ENCODE peak calls at places on chromosomes 11 and 22, in four cellular contexts. Q is thoracic aorta; U is CD8-positive, alpha-beta T cell; O is psoas muscle. W is an unnamed sample.
A peak's percentile ranks its signal among the peaks of the same experiment; 100 is the strongest.

GRCh38 chr11:110921742-110922200 is 209.5 kb upstream of the ARHGAP20 start:
- DNase-seq in O (no peak), U (no peak), Q (no peak), W (no peak)

GRCh38 chr11:110777765-110778164 is 65.5 kb upstream of the ARHGAP20 start:
- DNase-seq in O (no peak), Q (no peak), U (no peak), W (no peak)

GRCh38 chr11:102449651-102450570 is 2.7 kb downstream of the TMEM123 start:
- DNase-seq in O (no peak), U (no peak), Q (no peak), W (no peak)

GRCh38 chr22:21693333-21693998 is 27.7 kb downstream of the PPIL2 start:
- DNase-seq in O (no peak), U (no peak), Q (no peak), W (no peak)

GRCh38 chr22:17137226-17137625 is 16.1 kb upstream of the TMEM121B start:
- DNase-seq in Q (no peak), U (no peak), O (no peak), W (no peak)

GRCh38 chr11:16945671-16946469 is 68.3 kb downstream of the PLEKHA7 start:
- DNase-seq in Q (no peak), U (no peak), O (no peak), W (peak; percentile 26)

GRCh38 chr11:87180743-87181142 is 143.0 kb downstream of the TMEM135 start:
- DNase-seq in O (no peak), U (no peak), Q (no peak), W (no peak)

GRCh38 chr11:126163779-126164178 is 47.7 kb downstream of the RPUSD4 start:
- DNase-seq in Q (no peak), U (no peak), O (no peak), W (no peak)

GRCh38 chr11:116990061-116990473 is 108.2 kb downstream of the SIK3 start:
- DNase-seq in U (no peak), Q (no peak), O (no peak), W (no peak)

GRCh38 chr22:46355996-46356471 is 20.5 kb downstream of the TRMU start:
- DNase-seq in Q (no peak), O (no peak), U (no peak), W (no peak)

GRCh38 chr11:132073787-132074186 is 703.4 kb downstream of the NTM start:
- DNase-seq in U (no peak), O (no peak), Q (no peak), W (no peak)

GRCh38 chr11:924406-925157 is 1.1 kb upstream of the AP2A2 start:
- DNase-seq in Q (no peak), O (peak; percentile 44), U (no peak), W (no peak)

GRCh38 chr11:69948256-69949141 is 129.3 kb upstream of the FGF3 start:
- DNase-seq in U (no peak), Q (peak; percentile 40), O (no peak), W (no peak)

GRCh38 chr11:94544832-94545640 is 1.3 kb downstream of the FUT4 start:
- DNase-seq in O (peak; percentile 37), Q (no peak), U (no peak), W (no peak)

GRCh38 chr11:121236115-121237001 is 56.2 kb upstream of the SC5D start:
- DNase-seq in O (no peak), U (no peak), Q (no peak), W (no peak)

GRCh38 chr22:47200273-47201051 is 438.0 kb downstream of the TBC1D22A start:
- DNase-seq in Q (no peak), O (no peak), U (no peak), W (peak; percentile 55)

GRCh38 chr11:65476632-65477270 is 22.1 kb upstream of the MALAT1 start:
- DNase-seq in Q (no peak), U (peak; percentile 47), O (peak; percentile 40), W (no peak)

GRCh38 chr11:65470433-65470832 is 28.4 kb upstream of the MALAT1 start:
- DNase-seq in O (peak; percentile 25), U (no peak), Q (no peak), W (no peak)

GRCh38 chr11:65477271-65478029 is 21.4 kb upstream of the MALAT1 start:
- DNase-seq in Q (peak; percentile 83), O (peak; percentile 98), U (peak; percentile 92), W (peak; percentile 98)

GRCh38 chr11:65471410-65471762 is 27.5 kb upstream of the MALAT1 start:
- DNase-seq in O (peak; percentile 85), Q (peak; percentile 56), U (peak; percentile 22), W (no peak)

DNA sequence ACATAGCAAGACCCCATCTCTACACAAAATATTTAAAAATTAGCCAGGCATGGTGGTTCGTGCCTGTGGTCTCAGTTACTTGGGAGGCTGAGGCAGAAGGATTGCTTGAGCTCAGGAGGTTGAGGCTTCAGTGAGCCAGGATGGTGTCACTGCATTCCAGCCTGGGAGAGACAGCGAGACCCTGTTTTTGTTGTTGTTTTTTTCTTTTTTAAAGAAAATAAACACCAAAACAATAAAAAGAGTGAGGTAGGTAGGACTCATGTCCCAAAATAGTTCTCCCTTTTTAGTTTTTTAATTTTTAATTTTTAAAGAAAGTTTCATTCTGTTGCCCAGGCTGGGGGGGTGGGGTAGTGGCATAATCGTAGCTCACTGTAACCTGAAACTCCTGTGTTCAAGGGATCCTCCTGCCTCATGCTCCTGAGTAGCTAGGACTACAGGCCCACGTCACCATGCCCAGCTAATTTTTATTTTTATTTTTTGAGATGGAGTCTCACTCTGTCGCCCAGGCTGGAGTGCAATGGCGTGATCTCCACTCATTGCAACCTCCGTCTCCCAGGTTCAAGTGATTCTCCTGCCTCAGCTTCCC is 25.5 kb upstream of the MALAT1 start:
- DNase-seq in U (no peak), Q (no peak), O (no peak), W (no peak)
- H3K4me1 ChIP-seq in U (peaks cover 24% of the 10 kb centered on the region), Q (peaks cover 55% of the 10 kb centered on the region), O (peaks cover 60% of the 10 kb centered on the region), W (peaks cover 53% of the 10 kb centered on the region)

DNA sequence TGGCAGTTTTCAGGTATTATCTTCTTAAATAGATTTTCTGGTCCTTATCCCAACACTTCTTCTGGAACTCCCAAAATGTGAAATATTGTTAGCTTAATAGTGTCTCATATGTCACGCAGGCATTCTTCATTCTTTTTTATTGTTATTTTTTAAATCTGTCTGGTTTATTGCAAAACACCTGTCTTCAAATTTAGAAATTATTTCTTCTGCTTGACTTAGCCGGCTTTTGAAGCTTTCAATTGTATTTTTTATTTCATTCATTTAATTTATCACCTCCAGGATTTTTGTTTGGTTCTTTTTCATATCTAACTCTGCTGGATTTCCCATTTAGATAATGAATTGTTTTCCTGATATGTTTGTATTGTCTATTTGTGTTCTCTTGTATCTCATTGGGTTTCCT is 49.9 kb downstream of the KCNQ1OT1 start:
- DNase-seq in O (no peak), Q (no peak), U (no peak), W (no peak)
- H3K9me3 ChIP-seq in O (peaks cover 57% of the 10 kb centered on the region), Q (peaks cover 61% of the 10 kb centered on the region), U (peaks cover 13% of the 10 kb centered on the region), W (peaks cover 47% of the 10 kb centered on the region)

DNA sequence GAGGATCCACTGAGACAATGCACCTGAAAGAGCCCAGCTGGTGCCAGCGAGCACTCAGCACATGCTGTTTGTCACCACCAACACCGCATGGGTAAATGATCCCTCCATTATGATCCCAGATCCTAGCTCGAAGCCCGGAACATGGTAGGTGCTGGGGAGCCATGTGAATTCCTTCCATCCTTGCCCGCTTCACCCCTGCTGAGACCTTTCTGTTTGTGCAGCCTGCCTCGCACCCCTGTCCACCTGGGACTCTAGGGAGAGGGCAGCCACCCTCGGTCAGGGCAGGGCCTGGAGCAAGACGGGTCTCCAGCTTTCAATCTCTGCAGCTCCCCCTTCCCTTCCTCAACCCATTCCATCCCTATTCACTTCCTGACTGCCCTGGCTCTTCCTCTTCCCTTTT is 116.2 kb upstream of the ALX4 start:
- DNase-seq in U (no peak), Q (no peak), O (no peak), W (no peak)
- TF ChIP-seq CTCF in U (no peak), Q (no peak), O (no peak), W (no peak)

DNA sequence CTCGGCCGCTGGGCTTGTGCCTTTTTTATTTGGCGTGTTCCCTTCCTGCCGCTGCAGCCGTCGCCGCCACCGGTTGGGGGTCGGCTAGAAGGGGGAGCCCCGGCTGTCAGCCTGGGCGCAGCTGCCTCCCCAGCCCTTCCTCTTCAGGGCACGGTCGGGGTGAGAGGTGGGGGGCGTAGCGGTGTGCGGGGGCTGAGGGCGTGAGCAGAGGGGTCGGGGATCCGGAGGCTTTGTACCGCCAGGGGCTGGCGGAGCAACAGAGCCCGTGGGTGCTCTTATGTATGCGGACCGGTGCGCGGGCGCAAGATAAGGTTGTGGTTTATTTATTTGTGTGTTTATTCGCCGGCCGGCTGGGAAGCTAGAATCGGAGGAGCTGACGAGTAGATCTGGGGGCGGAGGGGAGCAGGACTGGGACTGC is 482 bp downstream of the ZBTB16 start:
- DNase-seq in U (no peak), O (peak; percentile 42), Q (no peak), W (no peak)
- H3K4me1 ChIP-seq in U (peaks cover 21% of the 10 kb centered on the region), O (peaks cover 60% of the 10 kb centered on the region), Q (peaks cover 36% of the 10 kb centered on the region), W (peaks cover 56% of the 10 kb centered on the region)

GRCh38 chr11:55795256-55795655 is at the start of gene OR5D14:
- DNase-seq in O (no peak), U (no peak), Q (no peak), W (no peak)
- H3K9me3 ChIP-seq in O (no peaks in the 10 kb centered on the region), U (no peaks in the 10 kb centered on the region), Q (no peaks in the 10 kb centered on the region), W (no peaks in the 10 kb centered on the region)

DNA sequence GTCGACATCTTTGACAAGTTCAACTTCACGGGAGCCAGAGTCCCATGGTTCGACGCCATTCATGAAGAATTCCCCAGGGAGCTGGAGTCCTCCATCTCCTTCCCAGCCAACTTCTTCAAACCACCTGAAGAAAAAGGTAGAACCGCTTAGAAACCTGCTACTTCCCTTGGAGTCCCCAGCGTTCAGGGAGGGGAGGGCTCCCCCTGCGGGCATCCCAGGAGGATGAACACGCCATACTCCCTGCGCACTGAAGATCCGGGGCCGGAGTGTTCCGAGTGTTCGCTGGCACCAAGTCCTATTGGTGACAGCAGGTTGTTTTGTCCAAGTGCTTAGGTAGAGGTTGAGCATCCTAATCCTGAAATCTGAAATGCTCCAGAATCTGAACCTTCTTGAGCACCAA is 51.7 kb upstream of the PRODH start:
- DNase-seq in U (no peak), O (no peak), Q (no peak), W (no peak)
- TF ChIP-seq CTCF in U (no peak), O (peak; percentile 14), Q (no peak), W (peak; percentile 12)

DNA sequence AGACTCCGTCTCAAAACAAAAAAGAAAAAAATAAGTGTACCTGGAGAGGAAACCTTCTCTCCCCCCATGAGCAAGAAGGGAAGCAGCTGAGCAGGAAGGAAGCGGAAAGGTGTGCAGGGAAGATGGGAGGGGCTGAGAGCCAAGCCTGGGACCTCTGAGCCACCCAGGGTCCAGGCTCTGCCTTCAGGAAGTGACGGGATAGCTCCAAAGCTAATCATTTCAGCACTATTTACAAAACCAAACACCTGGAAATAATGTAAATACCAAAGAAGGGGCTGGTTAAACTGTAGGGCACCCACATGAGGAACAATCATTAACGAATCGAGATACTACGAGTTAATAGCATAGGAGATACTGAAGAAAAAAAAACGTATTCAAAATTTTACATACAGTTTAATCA is 27.9 kb downstream of the ARRB1 start:
- DNase-seq in O (no peak), U (no peak), Q (no peak), W (no peak)
- H3K4me1 ChIP-seq in O (peaks cover 14% of the 10 kb centered on the region), U (peaks cover 41% of the 10 kb centered on the region), Q (peaks cover 10% of the 10 kb centered on the region), W (no peaks in the 10 kb centered on the region)

W was measured in right atrium auricular region.